ENCODE peak calls at places on chromosomes 12 and 14, in ten cellular contexts. One of them, this sample, is unnamed.

GRCh38 chr14:68787235-68787727 is 5.6 kb downstream of the ZFP36L1 start:
- DNase-seq in progenitor cell of endocrine pancreas: no peak
- DNase-seq in HFF-Myc: no peak
- DNase-seq in lower leg skin: no peak
- DNase-seq in AG09309: no peak
- DNase-seq in astrocyte of the cerebellum: no peak
- DNase-seq in K562: no peak
- DNase-seq in CD8-positive, alpha-beta T cell: peak; percentile 71
- DNase-seq in WTC11: no peak
- DNase-seq in endothelial cell: no peak
- DNase-seq in this sample: no peak

GRCh38 chr14:24428628-24429394 is 657 bp downstream of the CBLN3 start:
- DNase-seq in progenitor cell of endocrine pancreas: no peak
- DNase-seq in AG09309: no peak
- DNase-seq in astrocyte of the cerebellum: no peak
- DNase-seq in HFF-Myc: no peak
- DNase-seq in lower leg skin: peak; percentile 16
- DNase-seq in endothelial cell: no peak
- DNase-seq in K562: no peak
- DNase-seq in WTC11: no peak
- DNase-seq in CD8-positive, alpha-beta T cell: no peak
- DNase-seq in this sample: no peak

GRCh38 chr12:53060721-53061276 is 10.9 kb downstream of the TNS2 start:
- DNase-seq in K562: no peak
- DNase-seq in lower leg skin: peak; percentile 22
- DNase-seq in WTC11: no peak
- DNase-seq in endothelial cell: no peak
- DNase-seq in HFF-Myc: no peak
- DNase-seq in CD8-positive, alpha-beta T cell: no peak
- DNase-seq in progenitor cell of endocrine pancreas: no peak
- DNase-seq in astrocyte of the cerebellum: no peak
- DNase-seq in AG09309: no peak
- DNase-seq in this sample: no peak

GRCh38 chr14:81582420-81582819 is 48.8 kb upstream of the SEL1L start:
- DNase-seq in K562: no peak
- DNase-seq in endothelial cell: no peak
- DNase-seq in AG09309: no peak
- DNase-seq in WTC11: no peak
- DNase-seq in HFF-Myc: no peak
- DNase-seq in progenitor cell of endocrine pancreas: no peak
- DNase-seq in CD8-positive, alpha-beta T cell: no peak
- DNase-seq in astrocyte of the cerebellum: no peak
- DNase-seq in lower leg skin: no peak
- DNase-seq in this sample: no peak

GRCh38 chr12:52202361-52203078 is 10.7 kb upstream of the KRT80 start:
- DNase-seq in endothelial cell: no peak
- DNase-seq in CD8-positive, alpha-beta T cell: no peak
- DNase-seq in lower leg skin: no peak
- DNase-seq in progenitor cell of endocrine pancreas: no peak
- DNase-seq in AG09309: no peak
- DNase-seq in WTC11: no peak
- DNase-seq in HFF-Myc: no peak
- DNase-seq in K562: no peak
- DNase-seq in astrocyte of the cerebellum: no peak
- DNase-seq in this sample: no peak

GRCh38 chr14:28381656-28382055 is 384.9 kb upstream of the FOXG1 start:
- DNase-seq in lower leg skin: no peak
- DNase-seq in CD8-positive, alpha-beta T cell: no peak
- DNase-seq in K562: no peak
- DNase-seq in progenitor cell of endocrine pancreas: no peak
- DNase-seq in HFF-Myc: no peak
- DNase-seq in endothelial cell: no peak
- DNase-seq in AG09309: no peak
- DNase-seq in astrocyte of the cerebellum: no peak
- DNase-seq in WTC11: no peak
- DNase-seq in this sample: no peak

GRCh38 chr12:131213896-131214442 is 260.3 kb downstream of the ADGRD1 start:
- DNase-seq in AG09309: no peak
- DNase-seq in WTC11: no peak
- DNase-seq in HFF-Myc: no peak
- DNase-seq in progenitor cell of endocrine pancreas: no peak
- DNase-seq in astrocyte of the cerebellum: no peak
- DNase-seq in K562: no peak
- DNase-seq in lower leg skin: no peak
- DNase-seq in endothelial cell: no peak
- DNase-seq in CD8-positive, alpha-beta T cell: no peak
- DNase-seq in this sample: no peak

GRCh38 chr14:104870368-104871144 is 5.5 kb downstream of the CEP170B start:
- DNase-seq in progenitor cell of endocrine pancreas: peak; percentile 38
- DNase-seq in astrocyte of the cerebellum: no peak
- DNase-seq in WTC11: peak; percentile 70
- DNase-seq in HFF-Myc: no peak
- DNase-seq in K562: no peak
- DNase-seq in lower leg skin: no peak
- DNase-seq in AG09309: no peak
- DNase-seq in endothelial cell: peak; percentile 66
- DNase-seq in CD8-positive, alpha-beta T cell: peak; percentile 58
- DNase-seq in this sample: no peak

GRCh38 chr12:14896477-14897184 is 11.0 kb upstream of the MGP start:
- DNase-seq in CD8-positive, alpha-beta T cell: no peak
- DNase-seq in lower leg skin: no peak
- DNase-seq in HFF-Myc: no peak
- DNase-seq in WTC11: no peak
- DNase-seq in AG09309: peak; percentile 29
- DNase-seq in astrocyte of the cerebellum: peak; percentile 26
- DNase-seq in progenitor cell of endocrine pancreas: no peak
- DNase-seq in K562: no peak
- DNase-seq in endothelial cell: no peak
- DNase-seq in this sample: peak; percentile 35

GRCh38 chr12:89928467-89928866 is 219.8 kb upstream of the ATP2B1 start:
- DNase-seq in endothelial cell: no peak
- DNase-seq in AG09309: no peak
- DNase-seq in astrocyte of the cerebellum: no peak
- DNase-seq in lower leg skin: no peak
- DNase-seq in K562: no peak
- DNase-seq in CD8-positive, alpha-beta T cell: no peak
- DNase-seq in WTC11: no peak
- DNase-seq in progenitor cell of endocrine pancreas: no peak
- DNase-seq in HFF-Myc: no peak
- DNase-seq in this sample: no peak

GRCh38 chr14:31969371-31969770 is 107.7 kb upstream of the ARHGAP5 start:
- DNase-seq in WTC11: no peak
- DNase-seq in astrocyte of the cerebellum: no peak
- DNase-seq in HFF-Myc: no peak
- DNase-seq in K562: no peak
- DNase-seq in endothelial cell: no peak
- DNase-seq in CD8-positive, alpha-beta T cell: no peak
- DNase-seq in lower leg skin: no peak
- DNase-seq in progenitor cell of endocrine pancreas: no peak
- DNase-seq in AG09309: no peak
- DNase-seq in this sample: no peak

GRCh38 chr12:128969480-128970055 is 116.3 kb downstream of the GLT1D1 start:
- DNase-seq in AG09309: no peak
- DNase-seq in WTC11: peak; percentile 36
- DNase-seq in lower leg skin: no peak
- DNase-seq in K562: peak; percentile 43
- DNase-seq in endothelial cell: peak; percentile 29
- DNase-seq in progenitor cell of endocrine pancreas: peak; percentile 61
- DNase-seq in astrocyte of the cerebellum: no peak
- DNase-seq in CD8-positive, alpha-beta T cell: no peak
- DNase-seq in HFF-Myc: no peak
- DNase-seq in this sample: no peak
- TF ChIP-seq CTCF in AG09309: no peak
- TF ChIP-seq CTCF in WTC11: no peak
- TF ChIP-seq CTCF in lower leg skin: no peak
- TF ChIP-seq CTCF in K562: peak; percentile 55
- TF ChIP-seq CTCF in endothelial cell: no peak
- TF ChIP-seq CTCF in progenitor cell of endocrine pancreas: peak; percentile 78
- TF ChIP-seq CTCF in astrocyte of the cerebellum: peak; percentile 67
- TF ChIP-seq CTCF in CD8-positive, alpha-beta T cell: no peak
- TF ChIP-seq CTCF in HFF-Myc: no peak
- TF ChIP-seq CTCF in this sample: no peak

GRCh38 chr14:23008836-23009235 is 1.1 kb downstream of the C14orf93 start:
- DNase-seq in CD8-positive, alpha-beta T cell: no peak
- DNase-seq in astrocyte of the cerebellum: no peak
- DNase-seq in K562: no peak
- DNase-seq in endothelial cell: no peak
- DNase-seq in WTC11: no peak
- DNase-seq in HFF-Myc: peak; percentile 38
- DNase-seq in AG09309: no peak
- DNase-seq in lower leg skin: no peak
- DNase-seq in progenitor cell of endocrine pancreas: no peak
- DNase-seq in this sample: no peak

GRCh38 chr14:23009483-23009938 is 432 bp downstream of the C14orf93 start:
- DNase-seq in endothelial cell: no peak
- DNase-seq in WTC11: no peak
- DNase-seq in lower leg skin: no peak
- DNase-seq in K562: no peak
- DNase-seq in CD8-positive, alpha-beta T cell: no peak
- DNase-seq in astrocyte of the cerebellum: no peak
- DNase-seq in HFF-Myc: no peak
- DNase-seq in AG09309: no peak
- DNase-seq in progenitor cell of endocrine pancreas: no peak
- DNase-seq in this sample: no peak

GRCh38 chr14:23005861-23006534 is 3.9 kb downstream of the C14orf93 start:
- DNase-seq in K562: no peak
- DNase-seq in endothelial cell: no peak
- DNase-seq in HFF-Myc: no peak
- DNase-seq in AG09309: no peak
- DNase-seq in progenitor cell of endocrine pancreas: no peak
- DNase-seq in astrocyte of the cerebellum: no peak
- DNase-seq in CD8-positive, alpha-beta T cell: no peak
- DNase-seq in lower leg skin: no peak
- DNase-seq in WTC11: no peak
- DNase-seq in this sample: no peak

GRCh38 chr14:23005451-23005850 is 4.5 kb downstream of the C14orf93 start:
- DNase-seq in lower leg skin: no peak
- DNase-seq in K562: no peak
- DNase-seq in CD8-positive, alpha-beta T cell: no peak
- DNase-seq in HFF-Myc: no peak
- DNase-seq in AG09309: no peak
- DNase-seq in progenitor cell of endocrine pancreas: no peak
- DNase-seq in astrocyte of the cerebellum: no peak
- DNase-seq in endothelial cell: no peak
- DNase-seq in WTC11: no peak
- DNase-seq in this sample: no peak

GRCh38 chr14:23006544-23007419 is 3.2 kb downstream of the C14orf93 start:
- DNase-seq in astrocyte of the cerebellum: peak; percentile 96
- DNase-seq in lower leg skin: peak; percentile 97
- DNase-seq in CD8-positive, alpha-beta T cell: peak; percentile 96
- DNase-seq in WTC11: peak; percentile 96
- DNase-seq in endothelial cell: peak; percentile 92
- DNase-seq in AG09309: peak; percentile 92
- DNase-seq in progenitor cell of endocrine pancreas: peak; percentile 95
- DNase-seq in HFF-Myc: peak; percentile 96
- DNase-seq in K562: peak; percentile 97
- DNase-seq in this sample: peak; percentile 93
- TF ChIP-seq CTCF in astrocyte of the cerebellum: peak; percentile 32
- TF ChIP-seq CTCF in lower leg skin: no peak
- TF ChIP-seq CTCF in CD8-positive, alpha-beta T cell: no peak
- TF ChIP-seq CTCF in WTC11: no peak
- TF ChIP-seq CTCF in endothelial cell: no peak
- TF ChIP-seq CTCF in AG09309: peak; percentile 47
- TF ChIP-seq CTCF in progenitor cell of endocrine pancreas: peak; percentile 33
- TF ChIP-seq CTCF in HFF-Myc: peak; percentile 3
- TF ChIP-seq CTCF in K562: peak; percentile 45
- TF ChIP-seq CTCF in this sample: peak; percentile 34

GRCh38 chr12:122403115-122403770 is 19.2 kb downstream of the CLIP1 start:
- DNase-seq in endothelial cell: no peak
- DNase-seq in astrocyte of the cerebellum: no peak
- DNase-seq in K562: no peak
- DNase-seq in HFF-Myc: no peak
- DNase-seq in CD8-positive, alpha-beta T cell: no peak
- DNase-seq in WTC11: no peak
- DNase-seq in AG09309: no peak
- DNase-seq in lower leg skin: no peak
- DNase-seq in progenitor cell of endocrine pancreas: no peak
- DNase-seq in this sample: no peak
- TF ChIP-seq CTCF in endothelial cell: no peak
- TF ChIP-seq CTCF in astrocyte of the cerebellum: no peak
- TF ChIP-seq CTCF in K562: no peak
- TF ChIP-seq CTCF in HFF-Myc: no peak
- TF ChIP-seq CTCF in CD8-positive, alpha-beta T cell: no peak
- TF ChIP-seq CTCF in WTC11: no peak
- TF ChIP-seq CTCF in AG09309: no peak
- TF ChIP-seq CTCF in lower leg skin: no peak
- TF ChIP-seq CTCF in progenitor cell of endocrine pancreas: no peak
- TF ChIP-seq CTCF in this sample: no peak

GRCh38 chr14:56875104-56875675 is 64.9 kb upstream of the OTX2 start:
- DNase-seq in CD8-positive, alpha-beta T cell: no peak
- DNase-seq in K562: no peak
- DNase-seq in progenitor cell of endocrine pancreas: no peak
- DNase-seq in astrocyte of the cerebellum: no peak
- DNase-seq in WTC11: no peak
- DNase-seq in AG09309: no peak
- DNase-seq in HFF-Myc: no peak
- DNase-seq in endothelial cell: no peak
- DNase-seq in lower leg skin: no peak
- DNase-seq in this sample: no peak

GRCh38 chr14:56870336-56870735 is 60.1 kb upstream of the OTX2 start:
- DNase-seq in HFF-Myc: no peak
- DNase-seq in K562: no peak
- DNase-seq in endothelial cell: no peak
- DNase-seq in progenitor cell of endocrine pancreas: no peak
- DNase-seq in lower leg skin: no peak
- DNase-seq in astrocyte of the cerebellum: no peak
- DNase-seq in WTC11: no peak
- DNase-seq in CD8-positive, alpha-beta T cell: no peak
- DNase-seq in AG09309: no peak
- DNase-seq in this sample: no peak

GRCh38 chr14:56868660-56869059 is 58.4 kb upstream of the OTX2 start:
- DNase-seq in endothelial cell: no peak
- DNase-seq in K562: no peak
- DNase-seq in progenitor cell of endocrine pancreas: no peak
- DNase-seq in AG09309: no peak
- DNase-seq in CD8-positive, alpha-beta T cell: no peak
- DNase-seq in WTC11: no peak
- DNase-seq in lower leg skin: no peak
- DNase-seq in astrocyte of the cerebellum: no peak
- DNase-seq in HFF-Myc: no peak
- DNase-seq in this sample: no peak

GRCh38 chr14:56878766-56879165 is 68.5 kb upstream of the OTX2 start:
- DNase-seq in HFF-Myc: no peak
- DNase-seq in lower leg skin: no peak
- DNase-seq in K562: no peak
- DNase-seq in astrocyte of the cerebellum: no peak
- DNase-seq in WTC11: no peak
- DNase-seq in AG09309: no peak
- DNase-seq in CD8-positive, alpha-beta T cell: no peak
- DNase-seq in progenitor cell of endocrine pancreas: no peak
- DNase-seq in endothelial cell: no peak
- DNase-seq in this sample: no peak

DNA sequence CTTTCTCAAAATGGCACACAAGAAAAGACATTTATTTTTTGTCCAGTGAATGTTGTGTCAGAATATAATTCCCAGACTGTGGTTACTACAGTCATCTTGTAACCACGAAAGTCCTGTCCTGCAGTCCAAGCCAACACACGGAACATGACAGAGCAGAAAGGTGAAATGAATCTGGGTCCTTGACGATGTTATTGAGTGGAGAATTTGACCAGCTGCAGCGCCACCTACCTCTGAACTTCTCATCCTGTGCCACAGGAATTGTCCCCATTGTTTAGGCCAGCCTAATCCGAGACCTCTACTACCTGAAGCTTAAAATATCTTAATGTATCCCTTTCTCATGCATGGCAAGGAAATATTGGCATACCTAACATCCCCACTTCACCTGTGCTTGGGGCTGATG is 64.1 kb upstream of the OTX2 start:
- DNase-seq in endothelial cell: peak; percentile 53
- DNase-seq in astrocyte of the cerebellum: no peak
- DNase-seq in AG09309: no peak
- DNase-seq in HFF-Myc: no peak
- DNase-seq in K562: no peak
- DNase-seq in progenitor cell of endocrine pancreas: no peak
- DNase-seq in WTC11: peak; percentile 68
- DNase-seq in CD8-positive, alpha-beta T cell: no peak
- DNase-seq in lower leg skin: no peak
- DNase-seq in this sample: no peak
- TF ChIP-seq CTCF in endothelial cell: peak; percentile 38
- TF ChIP-seq CTCF in astrocyte of the cerebellum: no peak
- TF ChIP-seq CTCF in AG09309: no peak
- TF ChIP-seq CTCF in HFF-Myc: peak; percentile 32
- TF ChIP-seq CTCF in K562: peak; percentile 48
- TF ChIP-seq CTCF in progenitor cell of endocrine pancreas: peak; percentile 56
- TF ChIP-seq CTCF in WTC11: peak; percentile 55
- TF ChIP-seq CTCF in CD8-positive, alpha-beta T cell: no peak
- TF ChIP-seq CTCF in lower leg skin: no peak
- TF ChIP-seq CTCF in this sample: no peak